ENCODE peak calls at places on chromosomes 2 and 18, in four cellular contexts. N is pancreas, M is esophagus squamous epithelium, O is BE2C. T is an unnamed sample.

GRCh38 chr2:209663149-209663548 is 108.5 kb upstream of the UNC80 start:
- DNase-seq in M (no peak), O (peak), N (no peak), T (no peak)

GRCh38 chr2:102245266-102246151 is 58.7 kb downstream of the IL1RL2 start:
- DNase-seq in O (no peak), N (no peak), M (no peak), T (no peak)

GRCh38 chr18:77077836-77078456 is 54.6 kb downstream of the MBP start:
- DNase-seq in M (no peak), O (no peak), N (no peak), T (no peak)

GRCh38 chr2:17303054-17303453 is 215.2 kb downstream of the RAD51AP2 start:
- DNase-seq in N (no peak), M (no peak), O (no peak), T (no peak)

GRCh38 chr2:190432567-190433231 is 24.5 kb downstream of the MFSD6 start:
- DNase-seq in M (no peak), O (no peak), N (no peak), T (no peak)

GRCh38 chr2:147182260-147182659 is 662.6 kb upstream of the ACVR2A start:
- DNase-seq in M (no peak), N (no peak), O (no peak), T (peak)

GRCh38 chr2:22276696-22277095 is 1108.3 kb upstream of the KLHL29 start:
- DNase-seq in M (no peak), O (no peak), N (no peak), T (no peak)

GRCh38 chr18:8797206-8797605 is 91.8 kb downstream of the MTCL1 start:
- DNase-seq in O (no peak), N (no peak), M (no peak), T (no peak)

GRCh38 chr2:128425731-128426620 is 107.3 kb upstream of the HS6ST1 start:
- DNase-seq in M (no peak), O (no peak), N (peak), T (no peak)

GRCh38 chr2:3317277-3317685 is 60.3 kb downstream of the EIPR1 start:
- DNase-seq in M (no peak), O (no peak), N (no peak), T (no peak)

GRCh38 chr18:9334351-9335254 is at the start of gene TWSG1:
- DNase-seq in N (peak), O (peak), M (peak), T (peak)

GRCh38 chr2:101306410-101306809 is 2.1 kb downstream of the RNF149 start:
- DNase-seq in O (no peak), N (no peak), M (no peak), T (no peak)

GRCh38 chr2:188395903-188396699 is 104.4 kb downstream of the GULP1 start:
- DNase-seq in N (no peak), M (no peak), O (peak), T (no peak)

GRCh38 chr2:107657049-107657448 is 169.6 kb upstream of the RGPD4 start:
- DNase-seq in N (no peak), O (no peak), M (no peak), T (no peak)

GRCh38 chr2:178327516-178327915 is 123.5 kb downstream of the PRKRA start:
- DNase-seq in O (no peak), N (no peak), M (no peak), T (no peak)

GRCh38 chr2:106572541-106573148 is 85.5 kb downstream of the CD8B2 start:
- DNase-seq in O (no peak), N (no peak), M (no peak), T (no peak)

GRCh38 chr18:42156266-42156665 is 201.2 kb downstream of the PIK3C3 start:
- DNase-seq in M (no peak), N (no peak), O (peak), T (no peak)

GRCh38 chr2:113203901-113204519 is 30.2 kb downstream of the PSD4 start:
- DNase-seq in N (peak), M (no peak), O (peak), T (no peak)

GRCh38 chr2:12006841-12007240 is 260.4 kb downstream of the LPIN1 start:
- DNase-seq in O (no peak), N (no peak), M (no peak), T (no peak)

GRCh38 chr2:3423492-3424170 is 44.1 kb downstream of the TRAPPC12 start:
- DNase-seq in O (peak), M (no peak), N (peak), T (no peak)

GRCh38 chr2:46493241-46493970 is 14.0 kb downstream of the TMEM247 start:
- DNase-seq in M (no peak), N (no peak), O (no peak), T (no peak)

GRCh38 chr2:135876066-135876711 is at the start of gene MCM6:
- DNase-seq in O (peak), N (peak), M (peak), T (peak)

GRCh38 chr18:22485808-22486244 is 68.1 kb upstream of the CTAGE1 start:
- DNase-seq in N (no peak), M (no peak), O (no peak), T (no peak)

GRCh38 chr2:21254170-21254965 is 130.6 kb downstream of the TDRD15 start:
- DNase-seq in O (no peak), N (no peak), M (no peak), T (no peak)

GRCh38 chr2:49901202-49901865 is 747.0 kb upstream of the FSHR start:
- DNase-seq in N (no peak), M (no peak), O (no peak), T (no peak)

GRCh38 chr2:51225377-51225776 is 193.4 kb upstream of the NRXN1 start:
- DNase-seq in M (no peak), N (no peak), O (no peak), T (no peak)

GRCh38 chr2:71822463-71822862 is 325.2 kb downstream of the CYP26B1 start:
- DNase-seq in O (no peak), N (no peak), M (no peak), T (no peak)

GRCh38 chr18:58348947-58349346 is 279.9 kb downstream of the ALPK2 start:
- DNase-seq in M (no peak), N (no peak), O (no peak), T (no peak)

GRCh38 chr18:5309888-5310470 is 14.5 kb upstream of the ZBTB14 start:
- DNase-seq in M (no peak), O (no peak), N (no peak), T (no peak)

GRCh38 chr2:112006076-112006410 is 49.0 kb upstream of the TMEM87B start:
- DNase-seq in N (no peak), O (no peak), M (no peak), T (no peak)

GRCh38 chr2:47083886-47084682 is 71.0 kb downstream of the STPG4 start:
- DNase-seq in O (no peak), N (no peak), M (no peak), T (no peak)

GRCh38 chr2:176270100-176270750 is 983 bp downstream of the MTX2 start:
- DNase-seq in O (no peak), M (no peak), N (no peak), T (no peak)

GRCh38 chr2:133484106-133484505 is 84.2 kb downstream of the NCKAP5 start:
- DNase-seq in O (no peak), M (no peak), N (no peak), T (no peak)

GRCh38 chr2:219957815-219958214 is 330.4 kb downstream of the SLC4A3 start:
- DNase-seq in N (no peak), M (no peak), O (no peak), T (no peak)

DNA sequence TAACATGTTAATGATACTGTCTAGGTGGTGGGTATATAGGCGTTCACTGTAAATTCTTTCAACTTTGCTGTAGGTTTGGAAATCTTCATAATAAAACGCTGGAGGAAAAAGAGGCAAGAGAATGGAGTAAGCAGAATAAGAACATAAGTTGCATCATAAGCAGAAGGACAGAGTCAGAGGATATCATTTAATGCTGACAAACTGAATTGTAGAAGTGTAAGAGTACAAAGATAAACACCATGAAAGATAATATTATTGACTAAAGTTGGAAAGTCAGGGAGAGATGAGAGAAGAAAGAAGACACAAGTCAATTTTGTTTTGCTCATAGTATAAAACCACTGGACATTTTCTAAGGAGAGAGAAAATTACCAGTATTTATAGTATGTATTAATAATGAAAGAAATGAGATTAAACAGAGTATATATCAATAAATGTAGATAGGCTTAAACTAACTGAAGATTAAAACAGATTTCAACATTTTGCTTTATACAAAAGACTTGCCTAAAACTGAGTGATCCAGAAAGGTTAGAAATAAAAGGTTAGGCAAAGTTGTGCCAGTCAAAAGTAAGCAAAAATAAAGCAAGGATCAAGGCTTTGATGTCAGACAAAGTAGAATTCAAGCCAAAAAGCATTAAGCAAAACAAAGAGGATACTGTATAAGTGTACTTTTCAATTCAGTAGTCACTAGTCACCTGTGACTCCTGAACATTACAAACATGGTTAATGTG is 42.4 kb upstream of the VIT start:
- DNase-seq in M (no peak), O (no peak), N (no peak), T (no peak)
- H3K4me3 ChIP-seq in M (no peak), O (no peak), N (no peak), T (no peak)

GRCh38 chr2:157442136-157442535 is 1.8 kb downstream of the CYTIP start:
- DNase-seq in N (no peak), O (no peak), M (no peak), T (no peak)

GRCh38 chr2:157443795-157444642 is at the start of gene CYTIP:
- DNase-seq in M (peak), O (no peak), N (no peak), T (peak)

GRCh38 chr2:157444643-157445040 is 753 bp upstream of the CYTIP start:
- DNase-seq in O (no peak), M (no peak), N (no peak), T (no peak)

GRCh38 chr2:157442636-157443035 is 1.3 kb downstream of the CYTIP start:
- DNase-seq in O (no peak), M (no peak), N (no peak), T (no peak)

GRCh38 chr2:157443090-157443489 is 799 bp downstream of the CYTIP start:
- DNase-seq in M (no peak), O (no peak), N (no peak), T (no peak)
- H3K4me3 ChIP-seq in M (no peak), O (no peak), N (no peak), T (no peak)

GRCh38 chr2:206274434-206275273 is at the start of gene ZDBF2:
- DNase-seq in N (peak), M (no peak), O (peak), T (no peak)

GRCh38 chr2:206275274-206276160 is 1.1 kb downstream of the ZDBF2 start:
- DNase-seq in N (no peak), O (no peak), M (no peak), T (no peak)

GRCh38 chr2:206277503-206277902 is 3.0 kb downstream of the ZDBF2 start:
- DNase-seq in N (no peak), O (no peak), M (no peak), T (no peak)

GRCh38 chr2:206271066-206271465 is 3.4 kb upstream of the ZDBF2 start:
- DNase-seq in O (no peak), N (no peak), M (no peak), T (no peak)

GRCh38 chr2:206276169-206276927 is 1.9 kb downstream of the ZDBF2 start:
- DNase-seq in N (no peak), M (no peak), O (no peak), T (no peak)
- H3K4me3 ChIP-seq in N (no peak), M (no peak), O (peak), T (peak)

GRCh38 chr2:216634317-216635148 is 1.3 kb downstream of the IGFBP2 start:
- DNase-seq in O (no peak), N (no peak), M (no peak), T (no peak)

GRCh38 chr2:216635171-216635570 is 2.0 kb downstream of the IGFBP2 start:
- DNase-seq in O (no peak), M (no peak), N (no peak), T (no peak)

GRCh38 chr2:216633616-216634316 is 546 bp downstream of the IGFBP2 start:
- DNase-seq in O (peak), M (no peak), N (peak), T (no peak)

GRCh38 chr2:216632952-216633615 is at the start of gene IGFBP2:
- DNase-seq in M (no peak), O (peak), N (peak), T (no peak)

DNA sequence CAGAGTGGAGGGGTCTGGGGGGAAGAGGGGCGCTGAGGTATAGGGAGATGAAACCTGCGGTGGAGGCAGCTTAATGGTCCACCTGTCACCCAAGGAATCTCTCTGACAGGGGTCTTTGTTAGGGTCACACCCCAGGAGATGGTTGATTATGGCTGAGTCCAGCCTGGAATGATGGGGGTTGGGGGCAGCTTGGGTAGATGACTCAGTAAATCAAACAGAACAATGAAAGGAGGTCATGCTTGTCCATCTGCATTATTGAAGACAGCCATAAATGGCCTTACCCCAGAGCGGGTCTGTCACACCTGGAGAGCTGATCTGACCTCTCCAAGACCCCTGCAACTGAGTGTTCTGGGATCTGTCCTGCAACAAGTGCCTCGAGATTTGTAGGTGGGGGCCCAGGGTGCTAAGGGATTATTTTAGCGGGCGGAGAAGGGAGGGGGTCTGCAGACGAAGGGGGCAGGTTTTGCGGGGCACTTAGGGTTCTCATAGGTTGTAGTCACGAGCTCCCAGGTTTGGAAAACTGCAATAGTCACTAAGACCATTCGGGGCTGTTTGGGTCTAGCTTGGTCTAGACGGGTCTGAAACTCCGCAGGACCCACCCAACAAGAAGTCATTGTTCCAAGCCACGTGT is 784 bp upstream of the IGFBP2 start:
- DNase-seq in M (no peak), N (no peak), O (no peak), T (no peak)
- H3K4me3 ChIP-seq in M (no peak), N (no peak), O (peak), T (no peak)

GRCh38 chr18:59701272-59701671 is 4.0 kb upstream of the CCBE1 start:
- DNase-seq in N (no peak), O (no peak), M (no peak), T (no peak)
- H3K4me3 ChIP-seq in N (no peak), O (no peak), M (no peak), T (no peak)

DNA sequence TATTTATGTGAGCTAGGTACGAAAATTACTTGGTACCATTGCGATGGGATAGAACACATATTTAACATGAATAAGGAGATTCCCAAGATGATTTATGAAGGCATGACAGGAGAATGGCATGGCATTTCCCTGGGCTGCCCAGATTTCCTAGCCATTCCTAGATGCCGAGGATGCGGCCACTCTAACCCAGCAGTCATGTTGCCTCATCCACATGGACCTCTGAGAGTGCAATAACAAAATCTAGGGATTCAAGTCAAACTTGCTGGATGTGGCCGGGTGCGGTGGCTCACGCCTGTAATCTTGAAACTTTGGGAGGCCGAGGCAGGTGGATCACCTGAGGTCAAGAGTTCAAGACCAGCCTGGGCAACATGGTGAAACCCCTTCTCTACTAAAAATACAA is 110.8 kb upstream of the ARL4C start:
- DNase-seq in M (no peak), N (no peak), O (no peak), T (no peak)
- H3K4me3 ChIP-seq in M (no peak), N (no peak), O (no peak), T (no peak)

T was measured in epithelial cell of proximal tubule.